ENCODE peak calls at places on chromosomes 2 and 18, in five cellular contexts. I is NCI-H1417; N is astrocyte of the spinal cord; Q is activated naive CD8-positive, alpha-beta T cell treated with anti-CD3 and anti-CD28 coated beads, Interleukin-2, amount 50 U/mL, for 24 hours; M is activated gamma-delta T cell treated with anti-CD3 and anti-CD28 coated beads, Interleukin-2, amount 50 U/mL, for 16 hours. H is an unnamed sample.

GRCh38 chr2:63755980-63756379 is 85.7 kb upstream of the UGP2 start:
- DNase-seq in I (no peak), M (no peak), N (peak), Q (no peak), H (no peak)

GRCh38 chr2:39275016-39275415 is 31.2 kb upstream of the CDKL4 start:
- DNase-seq in N (no peak), I (no peak), Q (no peak), M (no peak), H (no peak)

GRCh38 chr2:28981016-28981441 is at the start of gene TOGARAM2:
- DNase-seq in M (no peak), I (peak), N (peak), Q (no peak), H (no peak)

GRCh38 chr2:138565251-138565598 is 63.7 kb downstream of the SPOPL start:
- DNase-seq in Q (no peak), N (no peak), M (no peak), I (no peak), H (no peak)

GRCh38 chr2:233674995-233675394 is 3.3 kb downstream of the UGT1A9 start:
- DNase-seq in M (no peak), I (no peak), N (no peak), Q (no peak), H (no peak)

GRCh38 chr2:110818767-110819481 is 86.6 kb downstream of the ACOXL start:
- DNase-seq in Q (no peak), N (no peak), M (no peak), I (no peak), H (no peak)

GRCh38 chr2:162091325-162092007 is 17.5 kb upstream of the DPP4 start:
- DNase-seq in N (peak), Q (no peak), M (no peak), I (no peak), H (no peak)

GRCh38 chr18:40868110-40868858 is 1086.8 kb upstream of the PIK3C3 start:
- DNase-seq in I (no peak), M (no peak), Q (no peak), N (peak), H (peak)

GRCh38 chr2:189681203-189681602 is 6.7 kb downstream of the ANKAR start:
- DNase-seq in M (no peak), I (no peak), Q (no peak), N (no peak), H (no peak)

GRCh38 chr2:191866195-191866594 is 19.3 kb upstream of the CAVIN2 start:
- DNase-seq in Q (no peak), N (no peak), I (no peak), M (no peak), H (no peak)

GRCh38 chr2:48693066-48693465 is 62.5 kb downstream of the LHCGR start:
- DNase-seq in Q (no peak), I (no peak), N (peak), M (no peak), H (no peak)

GRCh38 chr2:235957231-235957630 is 211.0 kb downstream of the GBX2 start:
- DNase-seq in Q (no peak), I (no peak), N (no peak), M (no peak), H (no peak)

GRCh38 chr2:216478791-216479190 is 19.9 kb upstream of the RPL37A start:
- DNase-seq in N (no peak), M (no peak), I (no peak), Q (no peak), H (no peak)

GRCh38 chr2:60839126-60839813 is 42.1 kb upstream of the REL start:
- DNase-seq in I (no peak), N (no peak), M (no peak), Q (no peak), H (no peak)

H was measured in Panc1.